ENCODE peak calls at places on chromosomes 16 and 17, in seven cellular contexts. S is NCI-H446, D is KG1, R is GM12891, Z is Right ventricle myocardium inferior, J is NCI-H460, P is cardiac fibroblast. K is an unnamed sample.

GRCh38 chr16:64211306-64211705 is 910.6 kb downstream of the CDH11 start:
- DNase-seq in S (no peak), D (no peak), R (no peak), Z (no peak), J (no peak), P (no peak), K (no peak)

GRCh38 chr16:50839356-50839755 is 97.5 kb downstream of the CYLD start:
- DNase-seq in S (no peak), D (no peak), R (no peak), Z (no peak), J (no peak), P (no peak), K (no peak)

GRCh38 chr16:8561496-8561895 is 28.8 kb downstream of the TMEM114 start:
- DNase-seq in S (no peak), D (no peak), R (no peak), Z (no peak), J (no peak), P (no peak), K (no peak)

GRCh38 chr16:56777533-56777932 is 47.6 kb downstream of the NUP93 start:
- DNase-seq in S (no peak), D (no peak), R (no peak), Z (no peak), J (no peak), P (no peak), K (no peak)

GRCh38 chr17:48024149-48025039 is 13.2 kb downstream of the COPZ2 start:
- DNase-seq in S (no peak), D (no peak), R (no peak), Z (peak), J (peak), P (peak), K (no peak)

GRCh38 chr17:11557727-11558452 is 40.4 kb upstream of the DNAH9 start:
- DNase-seq in S (no peak), D (no peak), R (no peak), Z (no peak), J (no peak), P (no peak), K (no peak)

GRCh38 chr17:79602621-79603020 is 8.2 kb downstream of the RBFOX3 start:
- DNase-seq in S (no peak), D (no peak), R (no peak), Z (no peak), J (no peak), P (no peak), K (no peak)

GRCh38 chr16:64712027-64712426 is 409.8 kb downstream of the CDH11 start:
- DNase-seq in S (no peak), D (no peak), R (no peak), Z (no peak), J (no peak), P (peak), K (no peak)

GRCh38 chr16:58198022-58198683 is at the start of gene CSNK2A2:
- DNase-seq in S (no peak), D (peak), R (peak), Z (peak), J (peak), P (peak), K (no peak)

GRCh38 chr17:16439867-16440351 is 24.5 kb downstream of the TRPV2 start:
- DNase-seq in S (no peak), D (no peak), R (no peak), Z (no peak), J (no peak), P (peak), K (no peak)

GRCh38 chr16:73058221-73058615 is 10.3 kb upstream of the ZFHX3 start:
- DNase-seq in S (no peak), D (no peak), R (peak), Z (no peak), J (no peak), P (peak), K (no peak)

GRCh38 chr16:88685156-88686061 is 898 bp downstream of the SNAI3 start:
- DNase-seq in S (no peak), D (no peak), R (no peak), Z (no peak), J (no peak), P (peak), K (no peak)

GRCh38 chr16:20300312-20301097 is 26.8 kb downstream of the GP2 start:
- DNase-seq in S (peak), D (no peak), R (peak), Z (no peak), J (peak), P (peak), K (no peak)

GRCh38 chr16:64381979-64382378 is 739.9 kb downstream of the CDH11 start:
- DNase-seq in S (no peak), D (no peak), R (no peak), Z (no peak), J (no peak), P (no peak), K (no peak)

GRCh38 chr17:38852771-38853291 is 690 bp downstream of the RPL23 start:
- DNase-seq in S (no peak), D (no peak), R (no peak), Z (no peak), J (no peak), P (no peak), K (no peak)